ENCODE peak calls at places on chromosomes 5 and 9, in four cellular contexts. H, R, G and T are unnamed samples. For H3K4me1, the result is how much of the 10 kb centered on the place peaks cover.

GRCh38 chr5:90227688-90228087 is 181.9 kb downstream of the CETN3 start:
- DNase-seq in G (no peak), H (no peak), R (no peak), T (no peak)

GRCh38 chr5:176639981-176640380 is 7.3 kb upstream of the TSPAN17 start:
- DNase-seq in G (no peak), H (peak), R (no peak), T (no peak)

GRCh38 chr5:21834863-21835262 is 1018.3 kb downstream of the CDH12 start:
- DNase-seq in R (no peak), H (no peak), G (no peak), T (no peak)

GRCh38 chr9:105204416-105204815 is 40.0 kb upstream of the SLC44A1 start:
- DNase-seq in G (no peak), H (no peak), R (no peak), T (no peak)

GRCh38 chr9:37921546-37922300 is 17.8 kb upstream of the SLC25A51 start:
- DNase-seq in G (no peak), R (peak), H (no peak), T (no peak)

GRCh38 chr9:130157079-130157478 is 15.1 kb upstream of the NCS1 start:
- DNase-seq in H (no peak), G (no peak), R (no peak), T (no peak)

GRCh38 chr5:71865202-71865601 is 146.1 kb downstream of the CARTPT start:
- DNase-seq in R (no peak), G (no peak), H (no peak), T (peak)

GRCh38 chr5:52892242-52892878 is 96.8 kb upstream of the ITGA2 start:
- DNase-seq in G (no peak), R (no peak), H (no peak), T (no peak)

GRCh38 chr5:112390327-112390726 is 28.8 kb downstream of the EPB41L4A start:
- DNase-seq in G (no peak), R (peak), H (no peak), T (no peak)

GRCh38 chr9:81379655-81380054 is 309.7 kb downstream of the TLE1 start:
- DNase-seq in H (no peak), R (no peak), G (no peak), T (no peak)

GRCh38 chr5:64836190-64836750 is 67.5 kb downstream of the CWC27 start:
- DNase-seq in H (no peak), R (no peak), G (no peak), T (no peak)

GRCh38 chr9:134486127-134486995 is 155.2 kb upstream of the COL5A1 start:
- DNase-seq in R (peak), G (no peak), H (peak), T (no peak)

GRCh38 chr5:56607074-56607473 is 208.3 kb upstream of the MAP3K1 start:
- DNase-seq in G (no peak), R (no peak), H (no peak), T (no peak)

GRCh38 chr5:111261610-111262009 is 37.4 kb downstream of the CAMK4 start:
- DNase-seq in R (no peak), G (no peak), H (no peak), T (no peak)

GRCh38 chr5:163580516-163580915 is 75.1 kb downstream of the MAT2B start:
- DNase-seq in G (no peak), H (no peak), R (no peak), T (no peak)

GRCh38 chr5:132746592-132747063 is 598 bp upstream of the CCNI2 start:
- DNase-seq in R (no peak), G (no peak), H (no peak), T (no peak)

GRCh38 chr9:34140853-34141252 is 14.4 kb upstream of the DCAF12 start:
- DNase-seq in R (no peak), G (no peak), H (no peak), T (no peak)

GRCh38 chr9:38107811-38108304 is 38.8 kb upstream of the SHB start:
- DNase-seq in R (no peak), H (no peak), G (no peak), T (no peak)

GRCh38 chr5:132490484-132491367 is at the start of gene IRF1:
- DNase-seq in G (peak), R (peak), H (peak), T (peak)

GRCh38 chr5:178081571-178082244 is 31.6 kb upstream of the N4BP3 start:
- DNase-seq in R (no peak), H (no peak), G (no peak), T (peak)

GRCh38 chr5:67141644-67142043 is 55.0 kb downstream of the CD180 start:
- DNase-seq in R (no peak), H (no peak), G (no peak), T (no peak)

GRCh38 chr9:129834489-129835127 is 467 bp downstream of the C9orf78 start:
- DNase-seq in G (no peak), R (no peak), H (no peak), T (peak)

GRCh38 chr5:156815988-156816599 is 34.0 kb upstream of the PPP1R2B start:
- DNase-seq in G (no peak), H (peak), R (no peak), T (no peak)

GRCh38 chr5:52800394-52801213 is 12.9 kb downstream of the ITGA1 start:
- DNase-seq in H (peak), G (peak), R (peak), T (peak)

GRCh38 chr9:134004131-134004873 is 12.2 kb upstream of the VAV2 start:
- DNase-seq in G (no peak), H (no peak), R (no peak), T (no peak)

GRCh38 chr5:123035950-123036390 is 555 bp downstream of the PPIC start:
- DNase-seq in H (peak), G (no peak), R (peak), T (peak)

GRCh38 chr5:176870110-176870591 is 29.0 kb downstream of the HK3 start:
- DNase-seq in G (no peak), H (peak), R (no peak), T (peak)

GRCh38 chr5:76391014-76391413 is 12.1 kb upstream of the IQGAP2 start:
- DNase-seq in H (no peak), G (no peak), R (no peak), T (no peak)

DNA sequence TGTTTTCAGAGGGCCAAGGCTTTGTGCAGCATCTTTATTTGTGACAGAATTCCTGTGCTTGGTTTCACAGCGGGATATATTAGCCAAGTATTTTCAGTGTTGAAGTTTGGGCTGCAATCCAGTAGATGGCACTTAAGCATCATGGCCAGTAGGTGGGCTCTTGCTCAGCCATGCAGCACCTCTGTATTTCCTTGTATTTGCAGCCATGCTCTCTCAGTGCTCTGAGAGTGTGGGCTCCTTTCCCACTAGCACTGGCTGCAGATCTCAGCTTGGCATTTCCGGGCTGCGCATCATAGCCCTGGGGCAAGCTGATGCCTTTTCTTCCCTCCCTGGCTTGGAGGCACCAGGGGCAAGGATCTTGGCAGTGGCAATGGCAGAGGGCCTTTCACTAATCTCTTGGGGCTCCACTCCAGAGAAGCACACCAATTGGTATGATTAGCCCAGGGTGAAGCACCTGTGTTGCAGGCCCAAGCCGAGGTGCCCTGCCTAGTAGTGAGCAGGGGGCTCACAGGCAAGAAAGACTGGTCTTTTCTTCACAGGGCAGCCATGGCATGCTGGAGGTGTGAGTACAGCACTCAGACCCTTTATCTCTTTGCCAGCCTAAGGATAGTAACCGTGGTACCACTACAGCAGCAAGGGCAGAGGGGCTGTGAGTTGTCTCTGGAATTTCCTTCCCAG is 48.3 kb downstream of the SLCO6A1 start:
- DNase-seq in H (no peak), R (no peak), G (no peak), T (no peak)
- TF ChIP-seq CTCF in H (no peak), R (no peak), G (no peak), T (peak)

DNA sequence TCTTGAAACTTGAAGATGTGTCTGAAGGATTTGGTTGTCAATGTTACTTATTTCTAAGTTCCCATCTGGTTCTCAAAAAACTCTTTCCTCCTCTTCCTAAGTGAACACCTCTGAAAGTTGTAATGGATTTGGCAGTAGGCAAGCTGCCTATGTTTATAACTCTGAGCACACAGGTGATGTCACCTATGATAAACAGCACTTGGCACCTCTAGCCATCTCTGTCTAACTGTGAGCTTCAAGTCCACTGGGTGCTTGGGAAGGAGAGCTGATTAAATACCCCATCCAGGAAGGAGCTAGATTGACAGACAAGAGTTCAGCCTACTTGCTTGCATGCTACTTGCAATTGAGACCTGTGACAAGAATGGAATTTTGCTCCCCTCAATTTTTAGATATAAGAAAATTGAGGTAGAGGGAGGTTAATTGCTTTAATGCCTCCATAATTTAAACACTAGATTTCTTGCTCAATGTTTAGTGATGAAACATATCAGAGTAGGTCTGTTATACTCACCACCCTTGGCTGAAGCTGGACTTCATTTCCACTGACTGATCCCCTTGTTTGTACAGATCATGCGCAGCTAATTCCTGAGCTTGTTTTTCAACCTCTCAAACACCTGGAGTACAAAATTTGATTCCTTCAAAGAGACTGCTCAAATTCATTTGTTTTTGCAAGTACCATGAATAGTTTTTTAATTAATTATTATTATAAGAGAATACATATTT is 49.9 kb downstream of the PDE4D start:
- DNase-seq in H (no peak), G (no peak), R (no peak), T (no peak)
- H3K27ac ChIP-seq in H (no peak), G (no peak), R (no peak), T (no peak)

GRCh38 chr5:143209881-143210395 is 193.5 kb downstream of the NR3C1 start:
- DNase-seq in G (no peak), H (no peak), R (no peak), T (no peak)
- H3K4me1 ChIP-seq in G (under half), H (under half), R (under half), T (under half)

DNA sequence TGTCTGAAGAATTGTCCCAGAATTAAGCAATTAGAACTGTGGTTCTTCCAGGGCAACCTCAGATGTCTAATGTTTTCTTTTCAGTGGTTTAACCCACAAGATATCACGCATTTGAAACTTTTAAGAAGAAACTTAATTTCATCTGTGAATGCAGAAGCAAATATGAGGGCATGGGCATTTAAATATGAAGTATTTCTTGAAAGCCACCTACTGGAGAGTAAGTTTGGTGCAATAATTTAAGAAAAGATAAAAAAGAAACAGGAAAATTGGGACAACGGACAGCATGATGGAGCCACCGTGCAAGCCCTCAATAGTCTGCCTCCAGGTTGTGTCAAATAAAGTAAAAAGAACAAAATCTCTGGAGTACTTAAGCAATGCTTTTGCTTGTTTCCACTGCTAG is 1.2 kb upstream of the CAPSL start:
- DNase-seq in G (no peak), R (no peak), H (no peak), T (no peak)
- TF ChIP-seq CTCF in G (no peak), R (no peak), H (no peak), T (peak)

GRCh38 chr9:2722715-2723114 is 5.4 kb downstream of the KCNV2 start:
- DNase-seq in G (no peak), H (no peak), R (no peak), T (no peak)
- H3K27ac ChIP-seq in G (no peak), H (no peak), R (no peak), T (no peak)

DNA sequence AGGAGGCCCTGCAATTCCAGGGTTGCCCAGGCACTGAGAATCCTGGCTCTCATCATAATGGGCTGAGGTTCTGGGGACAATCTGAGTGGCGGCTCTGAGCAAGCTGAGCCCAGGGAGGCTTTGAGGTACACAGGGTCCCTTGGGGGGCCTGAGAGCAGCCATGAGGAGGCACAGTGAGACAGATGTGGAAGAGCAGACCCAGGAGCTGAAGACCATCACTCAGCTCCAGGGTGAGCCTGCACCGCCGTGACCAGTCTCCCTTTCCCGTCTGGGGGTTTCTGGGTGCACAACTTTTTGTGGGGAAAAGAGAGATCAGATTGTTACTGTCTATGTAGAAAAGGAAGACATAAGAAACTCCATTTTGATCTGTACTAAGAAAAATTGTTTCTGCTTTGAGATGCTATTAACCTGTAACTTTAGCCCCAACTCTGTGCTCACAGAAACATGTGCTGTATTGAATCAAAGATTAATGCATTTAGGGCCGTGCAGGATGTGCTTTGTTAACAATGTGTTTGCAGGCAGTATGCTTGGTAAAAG is at the start of gene CCDC183:
- DNase-seq in R (no peak), H (no peak), G (no peak), T (no peak)
- H3K4me1 ChIP-seq in R (under half), H (under half), G (under half), T (under half)

GRCh38 chr5:172334196-172334595 is 50.6 kb upstream of the UBTD2 start:
- DNase-seq in H (no peak), G (no peak), R (no peak), T (no peak)
- TF ChIP-seq CTCF in H (no peak), G (no peak), R (peak), T (no peak)

GRCh38 chr9:115922441-115922840 is 231.2 kb upstream of the PAPPA start:
- DNase-seq in R (no peak), H (no peak), G (no peak), T (no peak)
- H3K27ac ChIP-seq in R (no peak), H (no peak), G (no peak), T (no peak)